ENCODE peak calls at places on chromosomes 13 and 19, in four cellular contexts. W is AG04450, D is brain microvascular endothelial cell, E is PC-9. F is an unnamed sample.

GRCh38 chr19:33280351-33280921 is 21.9 kb downstream of the CEBPA start:
- DNase-seq in E (no peak), D (no peak), W (no peak), F (no peak)

GRCh38 chr19:16330368-16330801 is 5.8 kb downstream of the KLF2 start:
- DNase-seq in W (no peak), D (peak; percentile 92), E (peak; percentile 92), F (peak; percentile 66)

GRCh38 chr19:23764781-23765180 is 6.1 kb upstream of the ZNF681 start:
- DNase-seq in D (no peak), E (no peak), W (no peak), F (no peak)

GRCh38 chr13:79810671-79811070 is 329.7 kb downstream of the NDFIP2 start:
- DNase-seq in E (peak; percentile 21), D (peak; percentile 29), W (peak; percentile 15), F (no peak)

GRCh38 chr13:94595006-94595942 is 678 bp downstream of the TGDS start:
- DNase-seq in E (peak; percentile 11), D (no peak), W (no peak), F (peak; percentile 28)

GRCh38 chr13:97328222-97328790 is 105.7 kb upstream of the RAP2A start:
- DNase-seq in E (peak; percentile 13), W (peak; percentile 58), D (peak; percentile 27), F (no peak)

GRCh38 chr19:35000647-35001501 is 751 bp downstream of the GRAMD1A start:
- DNase-seq in D (peak; percentile 31), W (no peak), E (no peak), F (peak; percentile 60)

GRCh38 chr13:113058129-113058987 is 47.2 kb upstream of the F7 start:
- DNase-seq in W (no peak), E (no peak), D (no peak), F (no peak)

GRCh38 chr13:60617863-60618733 is 221.1 kb downstream of the TDRD3 start:
- DNase-seq in D (peak; percentile 44), W (no peak), E (peak; percentile 1), F (no peak)

GRCh38 chr13:89783221-89783755 is 1564.2 kb upstream of the MIR17HG start:
- DNase-seq in E (no peak), W (no peak), D (no peak), F (no peak)

GRCh38 chr13:26445092-26445491 is 112.4 kb upstream of the WASF3 start:
- DNase-seq in W (no peak), D (no peak), E (no peak), F (no peak)

GRCh38 chr13:112901951-112902651 is 66.9 kb upstream of the MCF2L start:
- DNase-seq in W (no peak), D (no peak), E (no peak), F (peak; percentile 82)

GRCh38 chr19:53594811-53595509 is 36.8 kb upstream of the DPRX start:
- DNase-seq in D (no peak), E (no peak), W (no peak), F (no peak)

GRCh38 chr19:3618811-3619630 is 7.6 kb downstream of the CACTIN start:
- DNase-seq in E (no peak), D (no peak), W (no peak), F (no peak)

GRCh38 chr13:45349438-45349837 is 8.5 kb upstream of the TPT1 start:
- DNase-seq in E (no peak), D (no peak), W (no peak), F (no peak)

GRCh38 chr19:4531562-4532165 is 3.4 kb downstream of the PLIN5 start:
- DNase-seq in E (no peak), D (no peak), W (no peak), F (peak; percentile 57)

GRCh38 chr13:112891477-112892401 is 77.3 kb upstream of the MCF2L start:
- DNase-seq in W (no peak), D (no peak), E (peak; percentile 20), F (no peak)

GRCh38 chr19:33674575-33675367 is 53.0 kb downstream of the CHST8 start:
- DNase-seq in W (no peak), D (no peak), E (no peak), F (no peak)

GRCh38 chr13:101307181-101307701 is 109.1 kb downstream of the NALCN start:
- DNase-seq in D (peak; percentile 94), E (no peak), W (peak; percentile 49), F (peak; percentile 42)

GRCh38 chr13:41827507-41828213 is 133.2 kb downstream of the VWA8 start:
- DNase-seq in D (peak; percentile 96), W (peak; percentile 75), E (peak; percentile 13), F (no peak)

GRCh38 chr19:33736158-33736557 is 60.5 kb upstream of the KCTD15 start:
- DNase-seq in W (no peak), D (no peak), E (no peak), F (no peak)

GRCh38 chr19:42421591-42422031 is 5.6 kb downstream of the LIPE start:
- DNase-seq in W (no peak), D (no peak), E (peak; percentile 43), F (peak; percentile 56)

GRCh38 chr19:42423462-42424344 is 3.5 kb downstream of the LIPE start:
- DNase-seq in D (peak; percentile 91), E (peak; percentile 87), W (peak; percentile 85), F (peak; percentile 84)

GRCh38 chr19:42424345-42424707 is 2.9 kb downstream of the LIPE start:
- DNase-seq in D (no peak), E (no peak), W (no peak), F (no peak)

GRCh38 chr19:42422092-42422575 is 5.1 kb downstream of the LIPE start:
- DNase-seq in D (no peak), E (no peak), W (no peak), F (no peak)

GRCh38 chr19:42422576-42423461 is 4.4 kb downstream of the LIPE start:
- DNase-seq in E (no peak), W (no peak), D (no peak), F (no peak)
- H3K27ac ChIP-seq in E (peak overlapping the region; percentile 62), W (no peak overlapping the region), D (no peak overlapping the region), F (peak overlapping the region; percentile 70)

DNA sequence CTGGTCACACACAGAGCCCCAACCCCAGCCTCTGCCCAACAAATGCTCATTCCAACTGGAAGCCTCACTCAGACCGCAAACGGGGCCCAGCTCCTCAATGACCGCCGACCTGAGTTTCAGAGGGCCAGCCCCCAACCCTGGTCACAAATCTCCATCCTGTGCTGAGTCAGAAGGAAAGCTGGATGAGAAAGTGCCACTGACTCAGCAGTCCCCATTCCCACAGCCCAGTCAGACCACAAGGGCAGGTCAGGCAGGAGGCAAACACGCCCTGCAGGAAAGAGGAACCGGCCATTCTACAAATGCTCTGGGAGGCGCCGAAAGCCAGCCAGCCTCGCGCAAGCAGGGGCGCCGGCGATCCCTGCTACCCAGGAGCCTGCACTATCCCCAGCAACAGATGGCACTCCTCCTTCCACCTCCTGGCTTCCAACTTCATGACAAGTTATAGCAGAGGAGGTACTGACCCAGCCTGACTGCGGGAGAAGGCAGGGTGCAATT is 14.1 kb upstream of the PRKD2 start:
- DNase-seq in W (peak; percentile 59), E (peak; percentile 92), D (peak; percentile 96), F (no peak)
- H3K4me3 ChIP-seq in W (no peak overlapping the region), E (peak overlapping the region; percentile 2), D (peak overlapping the region; percentile 9), F (no peak overlapping the region)

DNA sequence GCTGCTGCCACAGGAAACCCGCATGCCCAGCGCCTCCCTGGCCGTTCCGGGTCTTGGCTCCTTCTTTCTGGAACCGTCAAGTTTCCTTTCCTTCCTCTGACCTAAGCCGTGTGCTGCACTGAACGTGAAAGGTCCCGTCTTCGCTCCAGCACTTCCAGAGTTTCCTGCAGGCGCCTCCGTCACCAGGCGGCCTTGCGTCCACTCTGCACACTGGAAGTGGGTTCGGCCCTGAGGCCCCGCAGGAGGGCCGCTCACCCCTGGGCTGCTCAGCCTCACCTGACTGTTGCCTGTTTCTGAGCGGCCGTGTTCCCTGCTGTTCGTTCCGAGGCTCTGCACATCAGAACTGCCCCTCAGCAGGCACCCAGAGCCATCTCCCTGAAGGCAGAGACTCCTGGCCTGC is 12.3 kb upstream of the MEX3D start:
- DNase-seq in E (no peak), W (no peak), D (no peak), F (no peak)
- H3K27ac ChIP-seq in E (no peak overlapping the region), W (no peak overlapping the region), D (no peak overlapping the region), F (no peak overlapping the region)

DNA sequence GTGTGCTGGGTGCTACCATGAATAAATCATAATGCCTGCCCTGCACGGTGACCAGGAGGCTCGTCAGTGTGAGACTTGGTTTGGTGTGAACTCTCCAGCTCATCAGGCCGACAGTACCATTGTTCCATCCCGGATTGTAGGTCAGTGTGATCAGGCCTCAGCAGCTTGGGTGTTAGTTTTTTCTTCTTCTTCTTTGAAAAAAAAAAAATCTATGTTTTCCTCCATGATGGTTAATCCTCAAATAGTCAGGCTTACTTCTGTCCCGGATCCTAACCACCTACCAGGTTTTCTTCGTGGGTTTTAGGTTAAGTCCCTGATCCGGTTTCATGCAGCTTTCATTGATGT is 8.3 kb upstream of the AMER2 start:
- DNase-seq in E (no peak), D (no peak), W (no peak), F (no peak)
- H3K4me3 ChIP-seq in E (no peak overlapping the region), D (no peak overlapping the region), W (no peak overlapping the region), F (no peak overlapping the region)

GRCh38 chr13:72998012-72998411 is 60.8 kb upstream of the KLF5 start:
- DNase-seq in E (no peak), D (no peak), W (no peak), F (no peak)
- H3K27ac ChIP-seq in E (no peak overlapping the region), D (no peak overlapping the region), W (no peak overlapping the region), F (no peak overlapping the region)

GRCh38 chr19:40650749-40651305 is 39.6 kb downstream of the NUMBL start:
- DNase-seq in D (no peak), E (no peak), W (peak; percentile 36), F (no peak)

GRCh38 chr19:40642062-40642706 is 41.0 kb downstream of the LTBP4 start:
- DNase-seq in E (no peak), W (no peak), D (no peak), F (no peak)

GRCh38 chr19:40641306-40641705 is 40.1 kb downstream of the LTBP4 start:
- DNase-seq in W (no peak), D (no peak), E (no peak), F (no peak)

GRCh38 chr19:40642757-40643325 is 41.7 kb downstream of the LTBP4 start:
- DNase-seq in W (no peak), D (no peak), E (no peak), F (no peak)

DNA sequence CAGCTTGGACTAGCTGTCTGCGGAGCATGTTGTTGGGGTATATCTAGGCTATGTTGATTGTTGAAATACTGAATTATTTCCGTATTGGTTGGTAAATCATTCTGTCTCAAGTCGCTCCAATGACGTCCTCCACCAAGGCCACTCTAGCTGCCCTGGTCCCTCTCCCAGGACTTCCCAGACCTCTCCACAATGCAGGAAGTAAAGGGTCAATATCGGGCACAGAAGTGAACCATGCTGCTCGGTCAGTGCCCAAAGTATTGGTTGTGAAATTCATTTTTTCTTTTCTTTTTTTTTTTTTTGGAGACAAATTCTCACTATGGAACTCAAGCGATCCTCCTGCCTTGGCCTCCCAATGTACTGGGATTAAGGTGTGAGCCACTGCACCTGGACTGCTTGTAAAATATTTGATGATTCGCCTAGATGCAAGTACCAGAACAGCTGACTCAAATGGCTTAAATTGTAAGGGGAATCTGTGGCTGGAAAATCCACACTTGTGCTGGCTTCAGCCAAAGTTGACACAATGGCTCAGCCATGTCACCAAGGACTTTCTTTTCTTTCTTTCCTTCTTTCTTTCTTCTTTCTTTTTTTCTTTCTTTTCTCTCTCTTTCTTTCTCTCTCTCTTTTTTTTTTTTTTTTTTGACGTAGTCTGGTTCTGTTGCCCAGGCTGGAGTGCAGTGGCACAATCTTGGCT is 43.7 kb downstream of the NUMBL start:
- DNase-seq in D (no peak), E (no peak), W (no peak), F (no peak)
- H3K4me3 ChIP-seq in D (no peak overlapping the region), E (peak overlapping the region; percentile 43), W (no peak overlapping the region), F (no peak overlapping the region)